ENCODE peak calls at places on chromosomes 5 and 9, in four cellular contexts. G, K, B and P are unnamed samples.

GRCh38 chr9:72149231-72149975 is at the start of gene GDA:
- DNase-seq in B (no peak), G (no peak), K (peak), P (no peak)

GRCh38 chr5:163379298-163380155 is 57.9 kb upstream of the CCNG1 start:
- DNase-seq in G (no peak), K (no peak), B (peak), P (peak)

GRCh38 chr5:108295588-108296368 is 86.1 kb downstream of the FBXL17 start:
- DNase-seq in G (no peak), B (peak), K (no peak), P (peak)

GRCh38 chr9:131696163-131696439 is 43.8 kb downstream of the RAPGEF1 start:
- DNase-seq in K (no peak), G (no peak), B (no peak), P (no peak)

GRCh38 chr5:79263-79662 is 12.7 kb upstream of the PLEKHG4B start:
- DNase-seq in B (no peak), K (no peak), G (no peak), P (no peak)

GRCh38 chr9:127032256-127032655 is 90.2 kb downstream of the ANGPTL2 start:
- DNase-seq in G (no peak), B (no peak), K (no peak), P (no peak)

GRCh38 chr9:96453625-96454024 is 3.7 kb downstream of the HABP4 start:
- DNase-seq in G (no peak), K (no peak), B (peak), P (peak)

GRCh38 chr5:140571105-140571504 is 6.5 kb downstream of the SLC35A4 start:
- DNase-seq in K (no peak), B (no peak), G (no peak), P (no peak)

GRCh38 chr5:151627650-151628049 is 36.5 kb upstream of the FAT2 start:
- DNase-seq in K (no peak), G (no peak), B (no peak), P (no peak)

GRCh38 chr5:180491496-180491895 is 2.7 kb upstream of the CNOT6 start:
- DNase-seq in K (no peak), B (peak), G (no peak), P (no peak)

GRCh38 chr5:156474251-156474650 is 147.3 kb downstream of the SGCD start:
- DNase-seq in K (no peak), G (peak), B (no peak), P (peak)

GRCh38 chr5:147226512-147226911 is 8.3 kb upstream of the STK32A start:
- DNase-seq in B (no peak), G (no peak), K (no peak), P (no peak)

GRCh38 chr9:99809586-99810357 is 11.9 kb upstream of the NR4A3 start:
- DNase-seq in G (no peak), K (no peak), B (no peak), P (peak)

GRCh38 chr5:99949361-99949760 is 585.8 kb upstream of the FAM174A start:
- DNase-seq in G (no peak), B (no peak), K (no peak), P (no peak)

GRCh38 chr5:79471556-79471955 is 42.4 kb downstream of the HOMER1 start:
- DNase-seq in K (no peak), G (no peak), B (no peak), P (no peak)

GRCh38 chr5:142048272-142048671 is 35.4 kb upstream of the GNPDA1 start:
- DNase-seq in B (no peak), K (no peak), G (no peak), P (no peak)

GRCh38 chr9:123863164-123863855 is 66.6 kb downstream of the DENND1A start:
- DNase-seq in G (no peak), K (no peak), B (peak), P (peak)

GRCh38 chr9:69204378-69204777 is 30.3 kb downstream of the TJP2 start:
- DNase-seq in G (no peak), B (no peak), K (no peak), P (no peak)

GRCh38 chr5:156764572-156764971 is 85.5 kb upstream of the PPP1R2B start:
- DNase-seq in K (no peak), G (no peak), B (no peak), P (no peak)

GRCh38 chr5:142420521-142420920 is 95.7 kb upstream of the SPRY4 start:
- DNase-seq in K (no peak), B (peak), G (no peak), P (no peak)

GRCh38 chr5:153565822-153566221 is 75.4 kb downstream of the GRIA1 start:
- DNase-seq in B (no peak), G (no peak), K (no peak), P (peak)

GRCh38 chr9:133638711-133639110 is 2.5 kb downstream of the DBH start:
- DNase-seq in K (no peak), G (no peak), B (no peak), P (no peak)

GRCh38 chr5:154341620-154342019 is 104.2 kb upstream of the SAP30L start:
- DNase-seq in B (no peak), G (no peak), K (no peak), P (no peak)

GRCh38 chr5:54457094-54457531 is 1.6 kb downstream of the HSPB3 start:
- DNase-seq in K (no peak), B (peak), G (no peak), P (peak)

DNA sequence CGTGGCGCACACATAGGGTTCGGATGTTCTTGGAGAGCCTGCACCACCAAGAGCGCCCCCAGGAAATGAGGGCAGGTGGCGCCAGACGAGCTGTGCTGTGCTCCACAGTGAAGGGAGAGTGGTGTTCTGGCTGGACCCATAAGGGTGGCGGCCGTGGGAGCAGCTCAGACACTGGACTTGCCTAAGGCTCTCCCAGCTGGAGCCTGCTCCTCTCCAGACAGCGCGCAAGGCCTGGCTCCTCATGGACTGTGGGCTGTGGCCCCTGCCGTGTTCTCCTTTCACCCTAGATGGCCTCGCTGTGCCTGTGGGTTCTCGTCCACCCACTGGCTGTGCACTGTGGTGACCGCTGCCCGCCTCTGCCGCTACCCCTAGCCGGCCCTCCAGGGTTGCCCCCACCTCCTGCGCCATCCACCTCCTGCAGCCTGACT is 92.9 kb downstream of the EHMT1 start:
- DNase-seq in G (no peak), K (no peak), B (no peak), P (no peak)
- TF ChIP-seq CTCF in G (no peak), K (no peak), B (no peak), P (no peak)

GRCh38 chr9:89226076-89226475 is 47.5 kb upstream of the SHC3 start:
- DNase-seq in G (peak), B (no peak), K (no peak), P (peak)
- H3K4me3 ChIP-seq in G (no peak), B (no peak), K (no peak), P (no peak)

GRCh38 chr5:4563400-4563799 is 576.7 kb upstream of the ADAMTS16 start:
- DNase-seq in K (no peak), B (no peak), G (no peak), P (peak)
- TF ChIP-seq CTCF in K (no peak), B (no peak), G (no peak), P (peak)

GRCh38 chr9:34252016-34252415 is 73.2 kb downstream of the UBAP1 start:
- DNase-seq in B (no peak), K (no peak), G (no peak), P (peak)

GRCh38 chr9:34252670-34253459 is 74.0 kb downstream of the UBAP1 start:
- DNase-seq in B (peak), K (no peak), G (peak), P (peak)

GRCh38 chr9:34254141-34254913 is 74.7 kb downstream of the KIF24 start:
- DNase-seq in G (peak), B (no peak), K (no peak), P (peak)

GRCh38 chr9:34254966-34255825 is 73.9 kb downstream of the KIF24 start:
- DNase-seq in K (no peak), B (no peak), G (peak), P (peak)

DNA sequence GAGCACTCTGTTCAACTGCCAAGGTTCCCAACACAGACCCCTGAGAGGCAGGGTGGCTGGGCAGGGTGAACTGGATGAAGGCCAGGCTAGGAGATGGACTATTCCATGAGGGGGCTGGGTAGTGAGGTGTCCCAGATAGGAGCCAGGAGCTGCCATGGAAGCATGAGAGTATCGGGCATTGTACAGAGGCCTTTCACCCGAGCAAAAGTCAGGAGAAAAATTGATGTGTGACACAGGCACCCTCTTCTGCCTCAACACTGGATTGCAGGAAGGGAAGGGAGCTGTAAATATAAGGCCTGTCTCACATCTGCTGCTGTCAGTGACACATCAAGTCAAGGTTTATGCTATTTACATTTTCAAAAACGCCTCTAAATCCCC is 74.6 kb downstream of the UBAP1 start:
- DNase-seq in B (no peak), K (no peak), G (peak), P (peak)
- H3K4me3 ChIP-seq in B (no peak), K (no peak), G (no peak), P (no peak)

DNA sequence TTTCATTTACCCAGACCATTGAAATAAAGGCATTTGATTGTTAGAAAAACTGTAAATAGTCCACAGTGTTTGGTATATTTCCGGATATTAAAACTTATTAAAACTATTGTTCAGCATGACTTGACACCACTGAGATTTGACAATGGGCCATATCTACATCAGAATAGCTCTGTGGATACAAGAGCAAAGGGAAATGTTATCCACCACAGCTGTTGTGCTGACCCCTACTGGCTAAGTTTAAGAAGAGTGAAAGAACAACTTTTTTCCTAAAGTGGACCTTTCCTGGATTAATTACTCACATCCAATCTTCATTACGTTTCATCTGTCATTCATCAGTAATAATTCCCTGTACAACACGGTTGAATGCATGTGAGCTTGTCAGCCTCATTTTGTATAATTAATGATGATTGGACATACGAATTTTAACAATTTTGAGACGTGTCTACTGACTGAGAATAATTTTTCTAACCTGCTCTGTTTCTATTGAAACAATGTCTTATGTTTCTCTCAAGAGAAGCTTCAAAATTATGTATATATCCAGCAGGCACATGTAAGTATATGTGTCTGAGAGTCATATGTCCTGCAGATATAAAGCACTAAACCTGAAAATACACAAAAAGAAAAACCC is 1952.5 kb downstream of the MAT2B start:
- DNase-seq in G (no peak), B (peak), K (no peak), P (peak)
- TF ChIP-seq CTCF in G (no peak), B (peak), K (peak), P (peak)